ENCODE peak calls at places on chromosomes 4 and X, in nine cellular contexts. H is K562, V is sigmoid colon, G is tibial nerve, Q is GM12878, U is esophagus muscularis mucosa, A is ovary, Z is A549, T is SK-N-SH. C is an unnamed sample.

GRCh38 chrX:14871767-14872166 is 1.1 kb downstream of the FANCB start:
- DNase-seq in A (no peak), V (no peak), Q (no peak), U (no peak), Z (no peak), H (no peak), T (no peak), G (no peak), C (no peak)

GRCh38 chr4:97412331-97412730 is 730.9 kb downstream of the STPG2 start:
- DNase-seq in H (no peak), V (no peak), A (no peak), G (no peak), Q (no peak), T (no peak), U (no peak), Z (no peak), C (no peak)

GRCh38 chr4:135098061-135098460 is 896.5 kb upstream of the PABPC4L start:
- DNase-seq in G (no peak), V (no peak), T (no peak), Z (no peak), Q (no peak), H (no peak), A (no peak), U (no peak), C (no peak)

GRCh38 chr4:177182156-177182555 is 127.5 kb upstream of the NEIL3 start:
- DNase-seq in G (no peak), A (no peak), V (no peak), H (no peak), U (no peak), T (no peak), Q (no peak), Z (no peak), C (no peak)

GRCh38 chrX:40008841-40009461 is 88.8 kb downstream of the BCOR start:
- DNase-seq in Z (no peak), A (peak), V (peak), H (no peak), U (no peak), T (peak), Q (no peak), G (no peak), C (peak)

GRCh38 chr4:140244328-140244727 is 90.3 kb upstream of the MAML3 start:
- DNase-seq in H (no peak), Q (no peak), U (no peak), A (no peak), G (no peak), T (no peak), Z (no peak), V (no peak), C (no peak)

GRCh38 chrX:108036298-108036973 is 8.4 kb upstream of the VSIG1 start:
- DNase-seq in U (no peak), H (peak), G (no peak), A (no peak), V (no peak), Q (no peak), T (no peak), Z (peak), C (no peak)

GRCh38 chrX:66017659-66018170 is 22.2 kb downstream of the VSIG4 start:
- DNase-seq in G (no peak), H (no peak), Q (no peak), U (no peak), T (no peak), Z (no peak), V (no peak), A (no peak), C (no peak)

GRCh38 chr4:87150498-87151261 is 69.7 kb downstream of the KLHL8 start:
- DNase-seq in Z (peak), T (peak), A (peak), H (peak), V (no peak), Q (peak), U (no peak), G (no peak), C (peak)

GRCh38 chr4:118942465-118942864 is 53.8 kb downstream of the SYNPO2 start:
- DNase-seq in V (no peak), G (no peak), H (no peak), A (no peak), T (peak), Q (no peak), U (no peak), Z (no peak), C (no peak)

GRCh38 chr4:121711263-121712000 is 14.7 kb upstream of the ANXA5 start:
- DNase-seq in A (peak), V (peak), H (peak), Q (no peak), G (peak), T (peak), Z (peak), U (peak), C (peak)

GRCh38 chr4:126888968-126889367 is 743.8 kb upstream of the INTU start:
- DNase-seq in U (no peak), H (no peak), Z (no peak), G (no peak), V (no peak), Q (no peak), T (no peak), A (no peak), C (no peak)

GRCh38 chr4:47615385-47615784 is 130.3 kb downstream of the ATP10D start:
- DNase-seq in Q (no peak), G (no peak), A (no peak), V (no peak), Z (no peak), T (no peak), H (no peak), U (no peak), C (no peak)

GRCh38 chrX:41720125-41720780 is 3.7 kb upstream of the GPR82 start:
- DNase-seq in T (no peak), G (no peak), A (no peak), Z (no peak), U (no peak), V (no peak), H (no peak), Q (peak), C (peak)

GRCh38 chrX:15507005-15507404 is 6.4 kb downstream of the BMX start:
- DNase-seq in U (no peak), V (no peak), Z (no peak), H (no peak), T (no peak), A (no peak), Q (no peak), G (no peak), C (no peak)

GRCh38 chr4:48081196-48081595 is 52.9 kb downstream of the TXK start:
- DNase-seq in Z (no peak), U (no peak), G (no peak), A (no peak), T (no peak), V (no peak), Q (no peak), H (no peak), C (no peak)

GRCh38 chrX:118022803-118023202 is 93.8 kb downstream of the KLHL13 start:
- DNase-seq in H (no peak), Q (no peak), U (no peak), A (no peak), Z (no peak), V (no peak), T (no peak), G (no peak), C (no peak)

GRCh38 chrX:118024482-118024881 is 92.1 kb downstream of the KLHL13 start:
- DNase-seq in U (no peak), Q (no peak), A (no peak), Z (no peak), G (no peak), H (no peak), T (no peak), V (no peak), C (no peak)

GRCh38 chrX:118026631-118027030 is 90.0 kb downstream of the KLHL13 start:
- DNase-seq in Z (no peak), G (no peak), U (no peak), A (no peak), V (no peak), T (no peak), H (no peak), Q (no peak), C (no peak)

DNA sequence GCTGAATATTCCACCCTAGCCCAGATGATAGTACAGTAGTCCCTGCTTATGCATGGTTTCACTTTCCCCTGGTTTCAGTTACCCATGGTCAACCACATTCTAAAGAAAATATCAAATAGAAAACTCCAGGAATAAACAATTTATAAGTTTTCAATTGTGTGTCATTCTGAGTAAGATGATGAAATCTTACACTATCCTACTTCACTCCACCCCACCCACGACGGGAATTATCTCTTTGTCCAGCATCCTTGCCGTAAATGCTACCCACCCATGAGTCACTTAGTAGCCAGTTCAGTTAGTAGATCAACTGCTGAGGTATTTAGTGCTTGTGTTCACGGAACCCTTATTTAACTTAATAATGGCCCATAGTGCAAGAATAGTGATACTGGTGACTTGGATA is 91.4 kb downstream of the KLHL13 start:
- DNase-seq in Q (no peak), A (no peak), G (no peak), Z (no peak), T (no peak), H (no peak), V (no peak), U (no peak), C (no peak)
- TF ChIP-seq EP300 in Q (no peak), A (no peak), G (no peak), Z (no peak), T (no peak), H (no peak), V (no peak), U (no peak), C (no peak)

GRCh38 chr4:159927781-159928180 is 824.9 kb downstream of the RAPGEF2 start:
- DNase-seq in T (no peak), A (no peak), H (no peak), V (no peak), Q (no peak), U (no peak), G (no peak), Z (no peak), C (no peak)
- TF ChIP-seq EP300 in T (no peak), A (no peak), H (no peak), V (no peak), Q (no peak), U (no peak), G (no peak), Z (no peak), C (no peak)

GRCh38 chrX:122421434-122422121 is 762.5 kb upstream of the GRIA3 start:
- DNase-seq in Q (no peak), V (no peak), A (no peak), T (no peak), U (no peak), H (no peak), G (no peak), Z (no peak), C (no peak)

GRCh38 chrX:122418758-122419157 is 765.3 kb upstream of the GRIA3 start:
- DNase-seq in Q (no peak), G (no peak), U (no peak), T (no peak), V (no peak), A (no peak), Z (no peak), H (no peak), C (no peak)

DNA sequence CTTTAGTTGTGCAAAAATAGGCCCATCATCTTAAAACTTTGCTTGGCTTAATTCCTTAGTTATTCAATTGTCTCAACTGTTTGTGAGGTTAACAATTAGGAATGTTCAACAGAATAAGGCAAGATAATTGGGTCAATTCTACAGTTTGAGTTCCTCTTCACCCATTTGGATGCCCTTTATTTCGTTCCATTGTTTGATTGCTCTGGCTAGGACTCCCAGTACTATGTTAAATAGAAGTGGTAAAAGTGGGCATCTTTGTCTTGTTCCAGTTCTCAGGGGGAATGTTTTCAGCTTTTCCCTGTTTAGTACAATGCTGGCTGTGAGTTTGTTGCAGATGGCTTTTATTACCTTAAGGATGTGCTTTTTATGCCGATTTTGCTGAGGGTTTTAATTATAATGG is 761.5 kb upstream of the GRIA3 start:
- DNase-seq in H (no peak), Q (no peak), Z (no peak), U (no peak), T (no peak), A (no peak), V (no peak), G (no peak), C (no peak)
- TF ChIP-seq EP300 in H (no peak), Q (no peak), Z (no peak), U (no peak), T (peak), A (no peak), V (no peak), G (no peak), C (no peak)

DNA sequence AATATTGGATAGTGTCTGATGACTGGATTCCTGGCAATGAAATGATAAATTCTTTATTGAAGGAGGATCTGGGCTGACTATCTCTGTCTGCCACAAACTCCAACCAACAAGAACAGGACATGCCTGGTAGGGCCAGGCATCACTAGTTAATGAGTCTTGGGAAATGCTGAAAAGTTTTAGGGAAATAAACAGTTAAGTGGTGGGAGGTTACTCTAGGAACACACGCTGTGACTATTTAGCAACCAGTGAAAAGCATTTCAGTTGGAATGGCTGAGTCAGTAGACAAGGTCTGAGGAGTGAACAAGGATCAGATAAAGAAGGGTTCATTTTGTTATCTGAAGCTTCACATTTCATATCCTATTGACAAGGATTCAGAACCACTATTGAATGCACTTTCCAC is 394.9 kb upstream of the BOD1L1 start:
- DNase-seq in U (no peak), T (no peak), Q (no peak), A (no peak), H (no peak), G (no peak), V (no peak), Z (peak), C (no peak)
- TF ChIP-seq EP300 in U (no peak), T (no peak), Q (no peak), A (no peak), H (no peak), G (no peak), V (no peak), Z (no peak), C (no peak)

GRCh38 chr4:2194556-2194955 is 47.4 kb downstream of the HAUS3 start:
- DNase-seq in U (no peak), G (no peak), Z (no peak), Q (no peak), T (no peak), A (no peak), V (no peak), H (no peak), C (no peak)
- TF ChIP-seq EP300 in U (no peak), G (no peak), Z (no peak), Q (no peak), T (no peak), A (no peak), V (no peak), H (no peak), C (no peak)